ENCODE peak calls at places on chromosomes 11 and 22, in nine cellular contexts. Q, J, L, D, I, P, X, U and R are unnamed samples.

GRCh38 chr22:26174280-26174679 is 5.0 kb downstream of the SEZ6L start:
- DNase-seq in D (no peak), J (peak), P (peak), I (no peak), Q (no peak), U (peak), X (no peak), L (peak), R (no peak)

GRCh38 chr11:6612008-6612815 is at the start of gene TAF10:
- DNase-seq in X (peak), P (peak), Q (peak), I (peak), U (peak), L (peak), J (peak), D (peak), R (peak)

GRCh38 chr11:2306971-2307732 is 5.3 kb downstream of the TSPAN32 start:
- DNase-seq in L (peak), I (peak), J (peak), P (no peak), D (no peak), Q (no peak), X (peak), U (no peak), R (no peak)

GRCh38 chr22:22931557-22932270 is 44.1 kb downstream of the IGLL5 start:
- DNase-seq in Q (peak), D (no peak), P (no peak), X (no peak), L (no peak), U (no peak), J (no peak), I (no peak), R (peak)

GRCh38 chr11:8338138-8338537 is 74.5 kb upstream of the LMO1 start:
- DNase-seq in D (peak), I (no peak), X (no peak), Q (peak), P (peak), L (no peak), J (peak), U (peak), R (peak)

GRCh38 chr22:17138451-17139042 is 17.4 kb upstream of the TMEM121B start:
- DNase-seq in L (no peak), U (no peak), J (no peak), P (no peak), D (no peak), Q (no peak), I (no peak), X (no peak), R (no peak)

GRCh38 chr11:120667281-120667680 is 155.7 kb downstream of the GRIK4 start:
- DNase-seq in P (no peak), U (no peak), L (no peak), X (peak), D (no peak), I (no peak), J (no peak), Q (no peak), R (no peak)

GRCh38 chr11:121485221-121485620 is 32.5 kb upstream of the SORL1-AS1 start:
- DNase-seq in X (no peak), L (no peak), Q (no peak), J (no peak), P (no peak), I (no peak), U (no peak), D (no peak), R (no peak)

GRCh38 chr11:83818349-83818748 is 532.2 kb upstream of the CCDC90B start:
- DNase-seq in L (no peak), D (no peak), J (no peak), Q (no peak), I (no peak), P (no peak), X (no peak), U (no peak), R (no peak)

GRCh38 chr22:50420015-50420414 is 54.8 kb downstream of the SBF1 start:
- DNase-seq in L (no peak), D (no peak), J (no peak), Q (no peak), I (no peak), U (no peak), X (no peak), P (no peak), R (no peak)

GRCh38 chr22:31308181-31308580 is 15.9 kb upstream of the PIK3IP1 start:
- DNase-seq in J (no peak), U (no peak), X (no peak), P (no peak), D (no peak), Q (no peak), I (no peak), L (no peak), R (no peak)

GRCh38 chr22:45784357-45785277 is 113.0 kb downstream of the ATXN10 start:
- DNase-seq in P (no peak), X (no peak), L (no peak), I (no peak), J (peak), Q (no peak), D (no peak), U (no peak), R (no peak)

GRCh38 chr22:35541254-35541748 is 670 bp downstream of the RASD2 start:
- DNase-seq in I (no peak), D (no peak), X (peak), J (peak), Q (peak), P (peak), L (no peak), U (no peak), R (peak)

DNA sequence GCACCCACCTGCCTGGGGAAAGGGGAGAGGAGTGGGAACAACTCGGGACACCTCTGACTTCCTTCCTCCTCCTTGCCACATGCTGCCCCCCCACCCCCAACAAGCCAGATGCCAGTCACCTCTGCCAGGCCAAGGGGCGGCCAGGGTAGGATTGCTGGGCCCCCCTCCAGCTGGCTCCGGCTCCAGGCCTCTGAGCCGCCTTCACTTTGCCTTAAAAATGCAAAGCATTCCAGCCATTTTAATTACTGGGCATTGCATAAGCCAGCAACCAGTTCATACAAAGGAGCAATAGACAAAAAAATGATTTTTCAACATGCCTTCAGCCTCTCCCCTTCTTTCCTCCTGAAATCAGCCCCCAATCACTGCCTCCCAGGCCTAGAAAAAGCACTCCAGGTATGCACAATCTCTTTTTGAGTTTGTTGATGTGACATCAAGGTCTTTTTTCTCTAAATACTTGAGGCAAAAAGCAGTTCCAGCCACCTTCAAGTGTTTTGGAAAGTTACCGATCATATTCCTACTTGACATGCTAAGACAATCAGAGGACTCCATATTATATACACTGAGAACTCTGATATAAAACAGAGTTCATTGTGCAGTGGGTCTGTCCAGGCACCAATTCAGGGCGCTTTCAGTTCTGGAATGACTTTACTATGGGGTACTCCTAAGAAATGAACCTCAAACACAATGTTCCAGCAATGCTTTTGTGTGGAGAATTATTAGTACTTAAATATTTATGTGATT is 12.5 kb upstream of the TIMP3 start:
- DNase-seq in J (no peak), X (peak), P (no peak), L (no peak), U (peak), Q (no peak), I (peak), D (no peak), R (no peak)
- TF ChIP-seq EP300 in J (no peak), X (no peak), P (no peak), L (no peak), U (no peak), Q (no peak), I (no peak), D (no peak), R (peak)

GRCh38 chr11:46898396-46899095 is 19.8 kb downstream of the LRP4 start:
- DNase-seq in I (no peak), U (no peak), D (no peak), P (no peak), J (no peak), L (no peak), X (peak), Q (no peak), R (peak)
- TF ChIP-seq POLR2AphosphoS5 in I (no peak), U (no peak), D (no peak), P (no peak), J (no peak), L (no peak), X (no peak), Q (no peak), R (no peak)

GRCh38 chr11:128497057-128497957 is 90.1 kb downstream of the ETS1 start:
- DNase-seq in X (no peak), L (no peak), P (no peak), Q (no peak), D (no peak), I (peak), J (peak), U (no peak), R (no peak)
- TF ChIP-seq EP300 in X (no peak), L (no peak), P (no peak), Q (no peak), D (no peak), I (no peak), J (peak), U (no peak), R (no peak)

GRCh38 chr22:29308791-29309262 is 2.4 kb downstream of the GAS2L1 start:
- DNase-seq in D (no peak), X (no peak), P (peak), J (peak), U (no peak), I (peak), L (no peak), Q (peak), R (no peak)
- TF ChIP-seq POLR2AphosphoS5 in D (no peak), X (no peak), P (no peak), J (no peak), U (no peak), I (no peak), L (no peak), Q (no peak), R (no peak)

GRCh38 chr11:69121621-69122336 is 34.0 kb upstream of the SMIM38 start:
- DNase-seq in X (peak), L (no peak), J (no peak), U (no peak), P (no peak), D (no peak), I (no peak), Q (no peak), R (no peak)

GRCh38 chr11:69122337-69122641 is 33.4 kb upstream of the SMIM38 start:
- DNase-seq in J (no peak), U (no peak), I (no peak), Q (no peak), P (no peak), X (no peak), L (no peak), D (no peak), R (no peak)

GRCh38 chr11:69122642-69123431 is 32.9 kb upstream of the SMIM38 start:
- DNase-seq in P (peak), I (no peak), U (peak), Q (peak), J (peak), D (peak), L (no peak), X (peak), R (peak)

GRCh38 chr11:69120096-69120875 is 35.4 kb upstream of the SMIM38 start:
- DNase-seq in X (no peak), L (no peak), P (no peak), U (no peak), D (no peak), J (no peak), Q (no peak), I (no peak), R (no peak)

DNA sequence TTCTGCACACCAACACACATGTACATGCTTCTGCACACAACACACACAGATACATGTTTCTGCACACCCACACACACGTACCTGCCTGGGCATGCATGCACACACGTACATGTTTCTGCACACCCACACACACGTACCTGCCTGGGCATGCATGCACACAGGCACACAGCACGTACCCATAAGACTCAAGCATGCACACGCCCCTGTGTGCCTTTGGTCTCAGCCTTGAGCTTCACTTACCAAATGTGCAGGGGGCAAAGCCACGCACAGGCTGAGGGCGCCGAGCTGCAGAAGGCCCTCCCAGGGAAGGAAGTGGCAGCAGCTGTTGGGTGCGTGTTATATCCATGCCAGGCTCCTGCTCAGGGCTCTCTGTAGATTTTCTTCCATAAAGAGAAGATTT is 34.7 kb upstream of the SMIM38 start:
- DNase-seq in L (no peak), X (no peak), D (no peak), U (no peak), P (no peak), Q (no peak), J (no peak), I (no peak), R (no peak)
- TF ChIP-seq EP300 in L (no peak), X (no peak), D (no peak), U (no peak), P (no peak), Q (no peak), J (no peak), I (no peak), R (no peak)